ENCODE peak calls at places on chromosomes 1 and 21, in eight cellular contexts. G is NB4, A is epithelial cell of esophagus, R is astrocyte of the cerebellum, C is SK-N-SH, K is lower leg skin, O is pancreas, V is fibroblast of lung. L is an unnamed sample.
A peak's percentile ranks its signal among the peaks of the same experiment; 100 is the strongest.

GRCh38 chr1:228837817-228838716 is 102.8 kb downstream of the RHOU start:
- DNase-seq in G (peak; percentile 87), A (peak; percentile 63), R (peak; percentile 91), C (no peak), K (no peak), O (no peak), V (peak; percentile 94), L (peak; percentile 92)

GRCh38 chr1:17966341-17966740 is 141.3 kb upstream of the IGSF21 start:
- DNase-seq in G (no peak), A (no peak), R (no peak), C (no peak), K (no peak), O (no peak), V (no peak), L (no peak)

GRCh38 chr1:81158592-81158991 is 642.1 kb upstream of the ADGRL2 start:
- DNase-seq in G (no peak), A (no peak), R (no peak), C (peak; percentile 5), K (no peak), O (no peak), V (peak; percentile 62), L (no peak)

GRCh38 chr21:31913191-31913608 is 40.4 kb downstream of the HUNK start:
- DNase-seq in G (no peak), A (no peak), R (no peak), C (no peak), K (no peak), O (no peak), V (no peak), L (no peak)

GRCh38 chr1:55965981-55966461 is 613.3 kb downstream of the PLPP3 start:
- DNase-seq in G (no peak), A (peak; percentile 56), R (peak; percentile 72), C (no peak), K (no peak), O (no peak), V (peak; percentile 85), L (peak; percentile 67)

GRCh38 chr1:211579434-211580302 is 707 bp upstream of the SLC30A1 start:
- DNase-seq in G (peak; percentile 86), A (peak; percentile 52), R (no peak), C (no peak), K (peak; percentile 65), O (no peak), V (peak; percentile 54), L (no peak)

GRCh38 chr1:45621501-45621836 is 2.4 kb downstream of the CCDC17 start:
- DNase-seq in G (peak; percentile 32), A (no peak), R (no peak), C (peak; percentile 28), K (no peak), O (no peak), V (no peak), L (no peak)

GRCh38 chr1:101567582-101568189 is 330.9 kb downstream of the S1PR1 start:
- DNase-seq in G (peak; percentile 39), A (peak; percentile 56), R (no peak), C (peak; percentile 47), K (no peak), O (peak; percentile 57), V (peak; percentile 11), L (peak; percentile 13)

GRCh38 chr1:201945157-201945556 is 1.2 kb downstream of the LMOD1 start:
- DNase-seq in G (no peak), A (no peak), R (no peak), C (no peak), K (no peak), O (no peak), V (no peak), L (no peak)

GRCh38 chr1:201942129-201942495 is 4.2 kb downstream of the LMOD1 start:
- DNase-seq in G (no peak), A (no peak), R (no peak), C (no peak), K (no peak), O (no peak), V (no peak), L (no peak)

GRCh38 chr1:201945863-201946223 is 505 bp downstream of the LMOD1 start:
- DNase-seq in G (no peak), A (no peak), R (no peak), C (no peak), K (no peak), O (no peak), V (no peak), L (no peak)

GRCh38 chr1:201944639-201945038 is 1.7 kb downstream of the LMOD1 start:
- DNase-seq in G (no peak), A (no peak), R (no peak), C (no peak), K (no peak), O (no peak), V (no peak), L (no peak)

GRCh38 chr1:201944002-201944401 is 2.3 kb downstream of the LMOD1 start:
- DNase-seq in G (no peak), A (no peak), R (no peak), C (no peak), K (no peak), O (no peak), V (no peak), L (no peak)
- H3K4me3 ChIP-seq in G (no peak overlapping the region), A (no peak overlapping the region), R (no peak overlapping the region), C (no peak overlapping the region), K (no peak overlapping the region), O (no peak overlapping the region), V (no peak overlapping the region), L (no peak overlapping the region)

GRCh38 chr1:207077012-207077411 is 11.6 kb upstream of the C4BPB start:
- DNase-seq in G (no peak), A (no peak), R (no peak), C (no peak), K (no peak), O (no peak), V (no peak), L (no peak)

GRCh38 chr1:207076181-207076949 is 12.3 kb upstream of the C4BPB start:
- DNase-seq in G (no peak), A (peak; percentile 37), R (no peak), C (no peak), K (no peak), O (no peak), V (peak; percentile 14), L (peak; percentile 12)

GRCh38 chr1:207078578-207079132 is 10.0 kb upstream of the C4BPB start:
- DNase-seq in G (no peak), A (no peak), R (no peak), C (no peak), K (no peak), O (no peak), V (no peak), L (no peak)

GRCh38 chr1:207079706-207080246 is 8.9 kb upstream of the C4BPB start:
- DNase-seq in G (no peak), A (no peak), R (no peak), C (no peak), K (no peak), O (no peak), V (no peak), L (no peak)

DNA sequence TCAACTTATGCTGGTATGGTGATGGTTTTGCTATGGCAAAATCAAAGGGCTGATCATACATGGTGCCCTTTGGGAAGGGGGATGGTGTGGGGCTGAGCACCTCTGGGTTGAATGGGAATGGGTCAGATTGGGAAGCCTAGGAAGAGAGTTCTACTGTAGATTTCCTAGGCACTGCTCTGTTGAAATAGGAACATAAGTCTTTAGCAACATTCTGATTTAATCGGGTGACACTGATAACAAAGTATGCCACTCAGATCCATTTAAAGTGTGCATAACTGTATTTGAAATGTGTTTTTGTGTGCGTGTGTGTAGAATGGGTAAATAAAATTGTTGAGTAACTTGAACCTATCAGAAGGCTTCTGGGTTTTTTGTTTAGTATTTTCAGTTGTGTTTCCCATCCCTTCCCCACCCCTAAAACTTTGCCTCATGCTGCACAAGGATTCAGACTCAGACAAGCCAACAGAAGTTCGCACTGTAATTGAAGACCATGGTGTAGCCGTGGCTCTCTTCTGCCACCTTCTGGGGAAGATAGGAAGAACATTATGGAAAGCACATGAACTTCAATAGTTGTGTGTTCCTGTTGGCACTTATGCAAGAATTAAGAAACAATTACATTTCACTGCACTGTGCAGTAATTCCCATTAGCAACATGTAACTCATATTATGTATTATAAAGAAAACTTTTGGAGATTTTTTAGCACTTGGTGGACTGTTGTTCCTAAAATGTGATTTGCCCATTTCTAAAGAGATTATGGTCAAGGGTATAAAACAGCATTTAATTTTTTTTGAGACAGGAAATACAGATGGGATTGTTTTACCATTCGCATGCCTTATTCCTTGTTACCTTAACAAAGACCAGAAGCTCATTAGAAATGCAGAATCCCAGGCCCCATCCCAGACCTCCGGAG is 10.9 kb upstream of the C4BPB start:
- DNase-seq in G (peak; percentile 82), A (peak; percentile 89), R (peak; percentile 76), C (peak; percentile 59), K (peak; percentile 83), O (no peak), V (peak; percentile 57), L (peak; percentile 84)
- H3K4me3 ChIP-seq in G (no peak overlapping the region), A (no peak overlapping the region), R (no peak overlapping the region), C (no peak overlapping the region), K (no peak overlapping the region), O (no peak overlapping the region), V (no peak overlapping the region), L (no peak overlapping the region)

GRCh38 chr1:170310014-170310405 is 164.3 kb downstream of the NTMT2 start:
- DNase-seq in G (no peak), A (no peak), R (no peak), C (no peak), K (no peak), O (no peak), V (no peak), L (no peak)

GRCh38 chr1:170309389-170310013 is 163.7 kb downstream of the NTMT2 start:
- DNase-seq in G (no peak), A (peak; percentile 41), R (peak; percentile 96), C (peak; percentile 1), K (no peak), O (no peak), V (peak; percentile 98), L (peak; percentile 31)

GRCh38 chr1:170306948-170307347 is 161.2 kb downstream of the NTMT2 start:
- DNase-seq in G (no peak), A (no peak), R (no peak), C (no peak), K (no peak), O (no peak), V (no peak), L (no peak)

GRCh38 chr1:170305777-170306299 is 160.1 kb downstream of the NTMT2 start:
- DNase-seq in G (no peak), A (no peak), R (no peak), C (no peak), K (no peak), O (no peak), V (no peak), L (no peak)

DNA sequence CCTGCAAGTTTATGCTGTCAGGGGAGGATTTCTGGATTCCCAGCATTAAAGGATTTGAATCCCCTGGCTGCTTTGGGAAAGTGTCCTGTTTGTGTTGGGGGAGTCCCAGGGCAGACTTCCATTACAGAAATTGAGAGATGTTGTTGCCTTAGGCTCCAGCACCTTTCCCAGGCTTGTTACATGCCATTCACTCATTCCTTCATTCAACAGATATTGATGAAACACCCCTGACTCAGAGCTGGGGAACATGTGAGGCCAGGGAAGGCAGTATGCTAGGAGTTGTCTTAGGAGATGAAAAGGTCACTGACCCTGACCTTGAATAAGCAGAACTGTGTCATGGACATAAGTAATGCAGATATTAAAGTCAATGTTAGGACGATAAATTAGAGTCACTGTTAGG is 161.7 kb downstream of the NTMT2 start:
- DNase-seq in G (no peak), A (peak; percentile 64), R (no peak), C (no peak), K (no peak), O (no peak), V (no peak), L (peak; percentile 45)
- H3K4me3 ChIP-seq in G (no peak overlapping the region), A (no peak overlapping the region), R (no peak overlapping the region), C (no peak overlapping the region), K (no peak overlapping the region), O (no peak overlapping the region), V (no peak overlapping the region), L (no peak overlapping the region)

GRCh38 chr1:11652203-11652780 is 1.9 kb downstream of the FBXO2 start:
- DNase-seq in G (no peak), A (no peak), R (no peak), C (no peak), K (no peak), O (no peak), V (no peak), L (no peak)

GRCh38 chr1:11654571-11655262 is at the start of gene FBXO44:
- DNase-seq in G (no peak), A (peak; percentile 67), R (no peak), C (peak; percentile 89), K (no peak), O (peak; percentile 83), V (no peak), L (peak; percentile 31)

GRCh38 chr1:11655263-11656079 is 794 bp downstream of the FBXO44 start:
- DNase-seq in G (no peak), A (no peak), R (no peak), C (no peak), K (no peak), O (no peak), V (no peak), L (no peak)

GRCh38 chr1:11653101-11653601 is 1.1 kb downstream of the FBXO2 start:
- DNase-seq in G (no peak), A (peak; percentile 75), R (no peak), C (no peak), K (no peak), O (peak; percentile 76), V (peak; percentile 66), L (peak; percentile 76)

DNA sequence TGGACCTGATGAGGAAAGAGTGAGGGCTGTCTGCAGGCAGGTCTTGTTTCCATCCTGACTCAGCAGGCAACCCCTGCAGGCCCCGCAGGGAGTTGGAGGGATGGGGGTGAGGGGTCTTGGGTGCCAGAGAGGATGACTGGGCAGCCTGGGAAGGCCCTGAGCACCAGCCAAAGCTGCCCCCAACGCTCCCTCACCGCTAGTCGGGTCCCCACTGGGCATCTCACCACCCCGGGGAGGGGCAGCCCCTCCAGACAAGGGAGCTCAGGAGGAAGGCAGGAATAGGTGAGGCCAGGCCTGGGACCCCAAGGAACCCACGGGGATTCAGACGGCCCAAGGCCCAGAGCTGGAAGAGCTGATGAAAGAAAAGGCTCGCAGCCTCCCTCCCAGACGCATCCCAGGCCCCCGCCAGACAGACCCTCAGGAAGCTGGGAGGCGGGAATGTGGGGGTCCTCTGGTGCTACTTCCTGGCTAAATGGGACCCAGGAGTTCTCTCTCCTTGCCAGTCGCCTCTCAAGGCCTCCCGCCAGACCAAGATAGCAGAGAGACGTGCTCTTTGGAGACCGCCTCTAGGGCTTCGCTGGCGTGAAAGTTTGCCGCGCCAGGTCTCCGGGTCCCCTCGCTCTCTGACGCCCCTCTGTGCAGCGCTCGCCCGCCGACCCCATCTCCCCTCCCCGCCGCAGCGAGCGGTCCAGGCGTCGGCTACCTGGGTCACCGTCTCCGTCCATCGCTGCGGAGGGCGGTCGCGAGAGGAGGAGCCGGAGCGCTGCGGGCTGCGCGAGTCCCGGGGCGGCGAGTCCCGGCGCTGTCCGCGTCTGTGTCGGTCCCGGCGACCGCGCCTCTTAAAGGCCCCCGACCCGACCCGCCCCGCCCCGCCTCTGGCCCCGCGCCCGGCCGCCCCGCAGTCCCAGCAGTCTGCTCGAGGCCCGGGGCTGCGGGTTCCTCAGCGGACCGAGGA is at the start of gene FBXO2:
- DNase-seq in G (no peak), A (peak; percentile 70), R (no peak), C (peak; percentile 89), K (no peak), O (peak; percentile 83), V (peak; percentile 9), L (peak; percentile 32)
- H3K4me3 ChIP-seq in G (no peak within 1 kb of the TSS), A (peak within 1 kb of the TSS; percentile 75), R (peak within 1 kb of the TSS; percentile 50), C (peak within 1 kb of the TSS; percentile 69), K (peak within 1 kb of the TSS; percentile 45), O (peak within 1 kb of the TSS; percentile 43), V (peak within 1 kb of the TSS; percentile 39), L (peak within 1 kb of the TSS; percentile 81)

L was measured in bronchial epithelial cell.